ENCODE peak calls at places on chromosomes 13 and 19, in five cellular contexts. One of them, this sample, is unnamed.

GRCh38 chr19:54947381-54947780 is at the start of gene NLRP7:
- DNase-seq in NCI-H1417 treated with DMSO at 0.1 percent for 48 hours: no peak
- DNase-seq in NCI-H748 treated with DMSO at 0.1 percent for 48 hours: no peak
- DNase-seq in mesenchymal stem cell: no peak
- DNase-seq in epithelial cell of proximal tubule: no peak
- DNase-seq in this sample: no peak

GRCh38 chr13:62687727-62688126 is 1272.1 kb upstream of the PCDH20 start:
- DNase-seq in NCI-H1417 treated with DMSO at 0.1 percent for 48 hours: no peak
- DNase-seq in NCI-H748 treated with DMSO at 0.1 percent for 48 hours: no peak
- DNase-seq in mesenchymal stem cell: no peak
- DNase-seq in epithelial cell of proximal tubule: no peak
- DNase-seq in this sample: no peak

GRCh38 chr19:5951338-5951861 is 26.5 kb downstream of the RANBP3 start:
- DNase-seq in NCI-H1417 treated with DMSO at 0.1 percent for 48 hours: no peak
- DNase-seq in NCI-H748 treated with DMSO at 0.1 percent for 48 hours: no peak
- DNase-seq in mesenchymal stem cell: no peak
- DNase-seq in epithelial cell of proximal tubule: no peak
- DNase-seq in this sample: no peak

GRCh38 chr13:19072543-19072942 is 109.1 kb downstream of the TUBA3C start:
- DNase-seq in NCI-H1417 treated with DMSO at 0.1 percent for 48 hours: no peak
- DNase-seq in NCI-H748 treated with DMSO at 0.1 percent for 48 hours: no peak
- DNase-seq in mesenchymal stem cell: no peak
- DNase-seq in epithelial cell of proximal tubule: no peak
- DNase-seq in this sample: no peak

GRCh38 chr19:6674868-6675305 is 4.9 kb upstream of the TNFSF14 start:
- DNase-seq in NCI-H1417 treated with DMSO at 0.1 percent for 48 hours: no peak
- DNase-seq in NCI-H748 treated with DMSO at 0.1 percent for 48 hours: no peak
- DNase-seq in mesenchymal stem cell: peak
- DNase-seq in epithelial cell of proximal tubule: no peak
- DNase-seq in this sample: peak

GRCh38 chr19:3785464-3785937 is 680 bp downstream of the MATK start:
- DNase-seq in NCI-H1417 treated with DMSO at 0.1 percent for 48 hours: no peak
- DNase-seq in NCI-H748 treated with DMSO at 0.1 percent for 48 hours: no peak
- DNase-seq in mesenchymal stem cell: no peak
- DNase-seq in epithelial cell of proximal tubule: no peak
- DNase-seq in this sample: no peak

GRCh38 chr13:64758520-64758919 is 2471.6 kb downstream of the PCDH9 start:
- DNase-seq in NCI-H1417 treated with DMSO at 0.1 percent for 48 hours: no peak
- DNase-seq in NCI-H748 treated with DMSO at 0.1 percent for 48 hours: no peak
- DNase-seq in mesenchymal stem cell: no peak
- DNase-seq in epithelial cell of proximal tubule: no peak
- DNase-seq in this sample: peak

GRCh38 chr13:41250993-41251392 is 12.4 kb downstream of the MTRF1 start:
- DNase-seq in NCI-H1417 treated with DMSO at 0.1 percent for 48 hours: no peak
- DNase-seq in NCI-H748 treated with DMSO at 0.1 percent for 48 hours: no peak
- DNase-seq in mesenchymal stem cell: no peak
- DNase-seq in epithelial cell of proximal tubule: no peak
- DNase-seq in this sample: no peak

GRCh38 chr19:52336976-52337375 is 933 bp downstream of the ZNF610 start:
- DNase-seq in NCI-H1417 treated with DMSO at 0.1 percent for 48 hours: no peak
- DNase-seq in NCI-H748 treated with DMSO at 0.1 percent for 48 hours: no peak
- DNase-seq in mesenchymal stem cell: peak
- DNase-seq in epithelial cell of proximal tubule: no peak
- DNase-seq in this sample: peak

GRCh38 chr19:3617463-3617862 is 9.1 kb downstream of the CACTIN start:
- DNase-seq in NCI-H1417 treated with DMSO at 0.1 percent for 48 hours: no peak
- DNase-seq in NCI-H748 treated with DMSO at 0.1 percent for 48 hours: no peak
- DNase-seq in mesenchymal stem cell: no peak
- DNase-seq in epithelial cell of proximal tubule: no peak
- DNase-seq in this sample: no peak

GRCh38 chr13:45194081-45194939 is 6.5 kb downstream of the KCTD4 start:
- DNase-seq in NCI-H1417 treated with DMSO at 0.1 percent for 48 hours: no peak
- DNase-seq in NCI-H748 treated with DMSO at 0.1 percent for 48 hours: no peak
- DNase-seq in mesenchymal stem cell: no peak
- DNase-seq in epithelial cell of proximal tubule: peak
- DNase-seq in this sample: peak

GRCh38 chr13:84553252-84553651 is 671.0 kb upstream of the SLITRK1 start:
- DNase-seq in NCI-H1417 treated with DMSO at 0.1 percent for 48 hours: peak
- DNase-seq in NCI-H748 treated with DMSO at 0.1 percent for 48 hours: no peak
- DNase-seq in mesenchymal stem cell: no peak
- DNase-seq in epithelial cell of proximal tubule: no peak
- DNase-seq in this sample: no peak

GRCh38 chr19:42424712-42425131 is 2.5 kb downstream of the LIPE start:
- DNase-seq in NCI-H1417 treated with DMSO at 0.1 percent for 48 hours: no peak
- DNase-seq in NCI-H748 treated with DMSO at 0.1 percent for 48 hours: no peak
- DNase-seq in mesenchymal stem cell: no peak
- DNase-seq in epithelial cell of proximal tubule: no peak
- DNase-seq in this sample: no peak

GRCh38 chr13:26230703-26231102 is 8.6 kb upstream of the RNF6 start:
- DNase-seq in NCI-H1417 treated with DMSO at 0.1 percent for 48 hours: no peak
- DNase-seq in NCI-H748 treated with DMSO at 0.1 percent for 48 hours: no peak
- DNase-seq in mesenchymal stem cell: no peak
- DNase-seq in epithelial cell of proximal tubule: no peak
- DNase-seq in this sample: no peak

GRCh38 chr19:29263305-29264080 is 50.5 kb upstream of the UQCRFS1 start:
- DNase-seq in NCI-H1417 treated with DMSO at 0.1 percent for 48 hours: no peak
- DNase-seq in NCI-H748 treated with DMSO at 0.1 percent for 48 hours: peak
- DNase-seq in mesenchymal stem cell: no peak
- DNase-seq in epithelial cell of proximal tubule: no peak
- DNase-seq in this sample: peak

GRCh38 chr19:34712606-34713261 is 21.3 kb upstream of the ZNF181 start:
- DNase-seq in NCI-H1417 treated with DMSO at 0.1 percent for 48 hours: peak
- DNase-seq in NCI-H748 treated with DMSO at 0.1 percent for 48 hours: peak
- DNase-seq in mesenchymal stem cell: peak
- DNase-seq in epithelial cell of proximal tubule: peak
- DNase-seq in this sample: peak

GRCh38 chr13:25840931-25841330 is 210.9 kb downstream of the SHISA2 start:
- DNase-seq in NCI-H1417 treated with DMSO at 0.1 percent for 48 hours: no peak
- DNase-seq in NCI-H748 treated with DMSO at 0.1 percent for 48 hours: no peak
- DNase-seq in mesenchymal stem cell: no peak
- DNase-seq in epithelial cell of proximal tubule: no peak
- DNase-seq in this sample: no peak

GRCh38 chr13:81140675-81141074 is 799.7 kb upstream of the SPRY2 start:
- DNase-seq in NCI-H1417 treated with DMSO at 0.1 percent for 48 hours: no peak
- DNase-seq in NCI-H748 treated with DMSO at 0.1 percent for 48 hours: no peak
- DNase-seq in mesenchymal stem cell: no peak
- DNase-seq in epithelial cell of proximal tubule: no peak
- DNase-seq in this sample: no peak

GRCh38 chr13:51786425-51787010 is 17.4 kb downstream of the DHRS12 start:
- DNase-seq in NCI-H1417 treated with DMSO at 0.1 percent for 48 hours: no peak
- DNase-seq in NCI-H748 treated with DMSO at 0.1 percent for 48 hours: no peak
- DNase-seq in mesenchymal stem cell: no peak
- DNase-seq in epithelial cell of proximal tubule: no peak
- DNase-seq in this sample: peak

GRCh38 chr19:45125975-45126493 is 33.1 kb downstream of the PPP1R37 start:
- DNase-seq in NCI-H1417 treated with DMSO at 0.1 percent for 48 hours: no peak
- DNase-seq in NCI-H748 treated with DMSO at 0.1 percent for 48 hours: no peak
- DNase-seq in mesenchymal stem cell: peak
- DNase-seq in epithelial cell of proximal tubule: no peak
- DNase-seq in this sample: peak